ENCODE peak calls at places on chromosomes 11 and 22, in seven cellular contexts. A is mesendoderm, W is cardiac fibroblast, V is AG04449, F is transverse colon, Q is psoas muscle, X is tibial nerve. B is an unnamed sample.

GRCh38 chr22:48444320-48445112 is 1383.2 kb downstream of the BRD1 start:
- DNase-seq in A (no peak), W (no peak), V (no peak), F (no peak), Q (no peak), X (no peak), B (no peak)

GRCh38 chr22:46262449-46263207 is 515 bp downstream of the PKDREJ start:
- DNase-seq in A (peak), W (peak), V (no peak), F (peak), Q (peak), X (peak), B (no peak)

GRCh38 chr11:65355013-65355775 is 643 bp downstream of the TIGD3 start:
- DNase-seq in A (peak), W (peak), V (no peak), F (peak), Q (peak), X (no peak), B (no peak)

GRCh38 chr11:23138761-23139160 is 278.5 kb upstream of the CCDC179 start:
- DNase-seq in A (no peak), W (no peak), V (no peak), F (no peak), Q (no peak), X (no peak), B (no peak)

GRCh38 chr11:67372232-67372992 is 986 bp downstream of the CLCF1 start:
- DNase-seq in A (no peak), W (no peak), V (no peak), F (no peak), Q (no peak), X (no peak), B (no peak)

GRCh38 chr11:34299284-34299961 is 58.4 kb downstream of the ABTB2 start:
- DNase-seq in A (peak), W (no peak), V (no peak), F (no peak), Q (no peak), X (no peak), B (no peak)

GRCh38 chr22:35586771-35587170 is 30.4 kb downstream of the MB start:
- DNase-seq in A (no peak), W (no peak), V (no peak), F (no peak), Q (no peak), X (no peak), B (no peak)

GRCh38 chr22:36619797-36620390 is 83.7 kb downstream of the CACNG2 start:
- DNase-seq in A (no peak), W (no peak), V (no peak), F (no peak), Q (no peak), X (no peak), B (no peak)

GRCh38 chr11:130136107-130136506 is 23.5 kb upstream of the ST14 start:
- DNase-seq in A (no peak), W (no peak), V (no peak), F (no peak), Q (no peak), X (no peak), B (no peak)

GRCh38 chr22:48483764-48484528 is 1343.7 kb downstream of the BRD1 start:
- DNase-seq in A (peak), W (no peak), V (no peak), F (no peak), Q (peak), X (no peak), B (no peak)

GRCh38 chr11:102476812-102477211 is 24.2 kb upstream of the TMEM123 start:
- DNase-seq in A (no peak), W (peak), V (no peak), F (peak), Q (no peak), X (no peak), B (no peak)

GRCh38 chr11:76663912-76664440 is 6.6 kb downstream of the LRRC32 start:
- DNase-seq in A (no peak), W (no peak), V (no peak), F (peak), Q (no peak), X (no peak), B (no peak)

GRCh38 chr22:38305481-38306448 is 11.5 kb downstream of the CSNK1E start:
- DNase-seq in A (peak), W (peak), V (no peak), F (peak), Q (no peak), X (no peak), B (no peak)

GRCh38 chr11:32088117-32088941 is 2.5 kb upstream of the RCN1 start:
- DNase-seq in A (peak), W (peak), V (peak), F (no peak), Q (no peak), X (peak), B (peak)

GRCh38 chr11:83092488-83093384 is 21.0 kb upstream of the RAB30 start:
- DNase-seq in A (no peak), W (peak), V (no peak), F (peak), Q (peak), X (no peak), B (no peak)

GRCh38 chr11:47857485-47858168 is 9.5 kb upstream of the NUP160 start:
- DNase-seq in A (no peak), W (no peak), V (no peak), F (no peak), Q (no peak), X (no peak), B (no peak)

GRCh38 chr11:124752471-124753100 is 531 bp upstream of the VSIG2 start:
- DNase-seq in A (no peak), W (no peak), V (no peak), F (no peak), Q (no peak), X (no peak), B (no peak)

GRCh38 chr11:62755086-62755615 is 1.2 kb upstream of the ZBTB3 start:
- DNase-seq in A (no peak), W (no peak), V (no peak), F (no peak), Q (no peak), X (no peak), B (no peak)

GRCh38 chr11:69703711-69704507 is at the start of gene FGF19:
- DNase-seq in A (peak), W (no peak), V (no peak), F (no peak), Q (no peak), X (no peak), B (no peak)

GRCh38 chr22:48944756-48945620 is 882.7 kb downstream of the BRD1 start:
- DNase-seq in A (no peak), W (no peak), V (no peak), F (peak), Q (no peak), X (no peak), B (no peak)

GRCh38 chr11:44120169-44120568 is 24.7 kb downstream of the EXT2 start:
- DNase-seq in A (peak), W (peak), V (no peak), F (no peak), Q (peak), X (no peak), B (no peak)

GRCh38 chr11:122632178-122632824 is 23.2 kb upstream of the UBASH3B start:
- DNase-seq in A (peak), W (no peak), V (no peak), F (no peak), Q (no peak), X (no peak), B (no peak)

DNA sequence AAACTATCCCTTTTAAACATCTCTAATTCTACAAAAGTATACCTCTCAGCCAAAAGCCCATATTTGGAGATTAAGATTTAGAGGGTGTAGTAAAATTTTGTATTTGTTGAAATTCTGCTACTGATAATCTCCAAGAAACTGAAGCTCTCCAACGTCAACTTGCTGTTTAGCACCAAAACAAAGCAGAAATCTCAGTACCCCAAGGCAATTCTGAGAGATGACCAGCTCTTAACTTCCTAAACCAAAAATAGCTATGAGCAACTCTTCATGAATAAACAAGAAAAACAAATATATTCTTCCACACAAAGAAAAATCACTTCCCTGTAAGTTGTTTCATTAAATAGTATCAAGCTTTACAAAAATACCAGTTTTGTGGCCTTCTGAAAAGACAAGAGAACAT is 13.3 kb downstream of the RRAS2 start:
- DNase-seq in A (no peak), W (no peak), V (no peak), F (no peak), Q (no peak), X (no peak), B (no peak)
- H3K4me3 ChIP-seq in A (no peak), W (no peak), V (no peak), F (no peak), Q (no peak), X (no peak), B (no peak)

GRCh38 chr11:2927493-2927800 is 1.8 kb downstream of the PHLDA2 start:
- DNase-seq in A (no peak), W (no peak), V (no peak), F (no peak), Q (peak), X (no peak), B (no peak)
- H3K4me3 ChIP-seq in A (no peak), W (no peak), V (peak), F (no peak), Q (no peak), X (no peak), B (peak)

DNA sequence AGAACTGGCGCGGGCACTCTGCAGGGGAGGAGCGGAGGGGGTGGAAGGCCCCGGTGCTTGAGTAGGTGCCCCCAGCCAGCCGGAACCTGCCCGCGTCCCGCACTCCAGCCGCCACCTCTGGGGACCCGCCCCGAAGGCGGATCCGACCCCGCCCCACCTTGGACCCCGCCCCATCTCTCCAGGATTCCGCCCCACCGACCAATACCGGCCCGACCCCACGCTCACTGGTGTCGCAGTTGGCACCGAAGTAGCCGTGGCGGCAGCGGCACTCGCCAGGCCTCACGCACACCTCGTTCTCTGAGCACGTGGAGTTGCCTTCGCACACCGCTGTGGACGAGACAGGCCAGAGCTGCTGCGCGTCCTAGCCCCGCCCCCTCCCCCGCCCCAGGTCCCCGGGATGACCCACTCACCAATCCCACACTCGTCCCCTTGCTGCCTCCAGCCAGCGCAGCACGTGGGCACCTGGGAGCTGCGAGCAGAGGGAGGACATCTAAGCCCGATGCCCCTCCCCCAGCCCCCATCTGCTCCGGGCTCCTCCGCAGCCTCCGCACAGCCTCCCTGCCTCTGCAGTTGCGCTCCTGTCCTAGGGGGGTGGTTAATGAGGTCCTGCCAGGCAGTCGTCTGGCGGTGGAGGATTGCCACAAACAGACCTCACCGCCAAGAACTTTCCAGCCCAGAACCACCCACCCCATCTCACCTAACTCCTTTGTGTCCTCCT is 5.9 kb downstream of the SCARF2 start:
- DNase-seq in A (peak), W (no peak), V (no peak), F (no peak), Q (peak), X (no peak), B (no peak)
- H3K4me3 ChIP-seq in A (no peak), W (no peak), V (no peak), F (peak), Q (peak), X (no peak), B (no peak)

GRCh38 chr22:19766506-19767426 is 6.2 kb downstream of the TBX1 start:
- DNase-seq in A (peak), W (peak), V (no peak), F (peak), Q (peak), X (peak), B (no peak)

GRCh38 chr22:19764050-19764593 is 3.5 kb downstream of the TBX1 start:
- DNase-seq in A (no peak), W (no peak), V (no peak), F (no peak), Q (no peak), X (no peak), B (no peak)

GRCh38 chr22:19764636-19765476 is 4.3 kb downstream of the TBX1 start:
- DNase-seq in A (no peak), W (no peak), V (no peak), F (no peak), Q (no peak), X (no peak), B (no peak)

GRCh38 chr22:19766235-19766505 is 5.6 kb downstream of the TBX1 start:
- DNase-seq in A (no peak), W (no peak), V (no peak), F (no peak), Q (peak), X (no peak), B (no peak)

DNA sequence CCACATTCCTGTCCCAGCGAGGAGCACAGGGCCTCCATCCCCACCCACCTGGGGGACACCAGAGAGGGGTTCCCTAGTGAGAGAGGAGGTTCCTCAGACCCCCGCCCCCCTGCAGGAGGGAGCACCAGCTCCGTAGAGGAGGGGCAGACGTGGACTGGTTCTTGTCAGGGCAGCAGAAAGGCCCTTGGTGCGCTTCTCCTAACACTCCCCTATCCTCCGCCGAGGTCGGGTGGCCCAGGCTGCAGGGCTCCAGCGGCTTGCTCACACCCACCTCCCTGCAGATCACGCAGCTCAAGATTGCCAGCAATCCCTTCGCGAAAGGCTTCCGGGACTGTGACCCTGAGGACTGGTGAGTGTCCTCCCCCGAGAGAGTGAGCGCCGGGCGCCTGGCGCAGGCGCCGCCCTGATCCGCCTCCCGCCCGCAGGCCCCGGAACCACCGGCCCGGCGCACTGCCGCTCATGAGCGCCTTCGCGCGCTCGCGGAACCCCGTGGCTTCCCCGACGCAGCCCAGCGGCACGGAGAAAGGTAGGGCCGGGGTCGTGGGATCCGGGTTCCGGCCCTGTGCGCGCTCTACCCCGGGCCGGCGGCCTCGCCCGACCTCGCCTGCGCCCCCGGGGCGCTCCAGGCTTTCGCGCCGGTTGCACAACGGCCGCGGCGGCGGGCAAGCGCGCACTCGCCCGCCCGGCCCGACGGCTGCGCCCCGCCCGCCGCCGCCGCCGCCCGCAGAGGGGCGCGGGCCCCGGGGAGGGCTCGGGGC is 5.1 kb downstream of the TBX1 start:
- DNase-seq in A (peak), W (peak), V (no peak), F (no peak), Q (no peak), X (no peak), B (no peak)
- H3K4me3 ChIP-seq in A (no peak), W (no peak), V (no peak), F (peak), Q (peak), X (no peak), B (no peak)

DNA sequence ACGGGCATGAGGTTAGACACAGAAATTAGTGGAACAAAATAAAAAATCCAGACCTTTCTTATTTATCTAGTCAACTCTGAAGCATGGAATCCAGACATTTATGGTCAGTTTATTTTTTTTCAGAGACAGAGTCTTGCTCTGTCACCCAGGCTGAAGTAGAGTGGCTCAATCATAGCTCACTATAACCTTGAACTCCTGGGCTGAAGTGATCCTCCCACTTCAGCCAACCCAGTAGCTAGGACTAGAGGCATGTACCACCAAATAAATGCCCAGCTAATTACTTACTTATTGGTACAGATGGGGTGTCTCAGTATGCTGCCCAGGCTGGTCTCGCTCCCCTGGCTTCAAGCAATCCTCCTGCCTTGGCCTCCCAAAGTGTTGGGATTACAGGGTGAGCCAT is 8.7 kb downstream of the NPAT start:
- DNase-seq in A (no peak), W (no peak), V (no peak), F (no peak), Q (no peak), X (no peak), B (no peak)
- H3K4me3 ChIP-seq in A (no peak), W (no peak), V (no peak), F (no peak), Q (no peak), X (no peak), B (no peak)

GRCh38 chr22:24271406-24271760 is 752 bp downstream of the SPECC1L start:
- DNase-seq in A (no peak), W (peak), V (no peak), F (no peak), Q (peak), X (peak), B (no peak)
- H3K4me3 ChIP-seq in A (peak), W (peak), V (peak), F (peak), Q (peak), X (peak), B (peak)

B was measured in skeletal muscle cell.